ENCODE peak calls at places on chromosomes 16 and 17, in five cellular contexts. B is HCT116, H is H1, M is GM12878, S is K562. T is an unnamed sample.

GRCh38 chr17:81111066-81111465 is 54.2 kb upstream of the PVALEF start:
- DNase-seq in H (no peak), S (no peak), M (no peak), B (no peak), T (no peak)

GRCh38 chr16:70703041-70703834 is 17.4 kb upstream of the MTSS2 start:
- DNase-seq in M (no peak), B (no peak), S (peak), H (no peak), T (peak)

GRCh38 chr17:17235212-17236174 is 1.5 kb downstream of the FLCN start:
- DNase-seq in B (no peak), S (no peak), M (no peak), H (no peak), T (peak)

GRCh38 chr16:56547949-56548567 is 16.8 kb upstream of the MT4 start:
- DNase-seq in H (no peak), M (no peak), S (no peak), B (no peak), T (no peak)

GRCh38 chr16:56603589-56603988 is 4.8 kb upstream of the MT2A start:
- DNase-seq in M (no peak), H (no peak), B (peak), S (no peak), T (peak)

GRCh38 chr16:11743308-11744074 is 834 bp upstream of the TXNDC11 start:
- DNase-seq in H (no peak), B (peak), M (no peak), S (no peak), T (peak)

GRCh38 chr17:3961564-3962047 is 2.6 kb downstream of the ATP2A3 start:
- DNase-seq in H (no peak), B (no peak), M (peak), S (no peak), T (no peak)

GRCh38 chr17:199806-200603 is 18.6 kb upstream of the DOC2B start:
- DNase-seq in H (peak), B (no peak), M (no peak), S (no peak), T (no peak)

GRCh38 chr17:21370430-21370829 is 5.7 kb upstream of the KCNJ12 start:
- DNase-seq in M (no peak), S (no peak), H (no peak), B (no peak), T (no peak)

GRCh38 chr16:80300876-80301275 is 239.9 kb upstream of the DYNLRB2 start:
- DNase-seq in H (no peak), B (no peak), S (no peak), M (no peak), T (peak)

GRCh38 chr16:6249863-6250262 is 1082.8 kb upstream of the RBFOX1 start:
- DNase-seq in M (no peak), B (no peak), S (no peak), H (no peak), T (no peak)

GRCh38 chr17:27428781-27429505 is 27.3 kb upstream of the KSR1 start:
- DNase-seq in S (no peak), M (no peak), B (no peak), H (no peak), T (no peak)

GRCh38 chr17:59074494-59074893 is 32.2 kb downstream of the TRIM37 start:
- DNase-seq in S (no peak), B (no peak), H (no peak), M (no peak), T (no peak)

GRCh38 chr17:4796550-4796915 is 569 bp downstream of the PSMB6 start:
- DNase-seq in M (no peak), B (no peak), S (peak), H (peak), T (peak)

GRCh38 chr16:20899503-20900298 is 457 bp downstream of the DCUN1D3 start:
- DNase-seq in S (no peak), M (no peak), H (peak), B (no peak), T (peak)

GRCh38 chr17:3879591-3880417 is 13.0 kb downstream of the CAMKK1 start:
- DNase-seq in B (no peak), M (no peak), S (no peak), H (no peak), T (no peak)

GRCh38 chr16:18829221-18829620 is 27.9 kb upstream of the ARL6IP1 start:
- DNase-seq in S (no peak), H (no peak), M (no peak), B (no peak), T (no peak)

GRCh38 chr16:13435873-13436474 is 484.0 kb upstream of the ERCC4 start:
- DNase-seq in S (no peak), H (peak), B (no peak), M (no peak), T (no peak)

GRCh38 chr17:7686221-7687071 is 844 bp downstream of the TP53 start:
- DNase-seq in S (peak), H (peak), B (peak), M (peak), T (peak)

GRCh38 chr16:28935924-28936783 is 4.4 kb downstream of the CD19 start:
- DNase-seq in H (peak), S (peak), B (peak), M (no peak), T (peak)

GRCh38 chr17:80501739-80502577 is 25.6 kb upstream of the NPTX1 start:
- DNase-seq in B (no peak), M (no peak), H (no peak), S (no peak), T (no peak)

GRCh38 chr16:48284772-48285409 is 37.6 kb upstream of the ABCC11 start:
- DNase-seq in S (no peak), B (no peak), H (no peak), M (peak), T (no peak)

GRCh38 chr17:80819422-80820164 is 172.0 kb upstream of the CHMP6 start:
- DNase-seq in S (no peak), H (no peak), M (no peak), B (no peak), T (peak)

GRCh38 chr17:28746611-28747045 is 2.8 kb downstream of the TRAF4 start:
- DNase-seq in S (peak), M (no peak), B (no peak), H (peak), T (no peak)

GRCh38 chr17:10073905-10074304 is 124.5 kb downstream of the GAS7 start:
- DNase-seq in M (no peak), B (no peak), H (no peak), S (no peak), T (no peak)

GRCh38 chr17:34571428-34572130 is 7.8 kb upstream of the TMEM132E start:
- DNase-seq in M (no peak), H (no peak), S (no peak), B (no peak), T (no peak)

GRCh38 chr17:56613131-56613530 is 19.6 kb downstream of the NOG start:
- DNase-seq in S (no peak), M (no peak), B (no peak), H (no peak), T (no peak)

GRCh38 chr17:48121921-48122650 is 14.5 kb downstream of the SNX11 start:
- DNase-seq in S (no peak), B (no peak), M (no peak), H (no peak), T (no peak)
- TF ChIP-seq POLR2AphosphoS5 in S (no peak), B (no peak), M (peak), H (no peak), T (no peak)

GRCh38 chr16:87407511-87408112 is 15.5 kb downstream of the MAP1LC3B start:
- DNase-seq in M (peak), B (peak), H (no peak), S (no peak), T (no peak)
- TF ChIP-seq ZNF274 in M (no peak), B (no peak), H (no peak), S (no peak), T (no peak)

DNA sequence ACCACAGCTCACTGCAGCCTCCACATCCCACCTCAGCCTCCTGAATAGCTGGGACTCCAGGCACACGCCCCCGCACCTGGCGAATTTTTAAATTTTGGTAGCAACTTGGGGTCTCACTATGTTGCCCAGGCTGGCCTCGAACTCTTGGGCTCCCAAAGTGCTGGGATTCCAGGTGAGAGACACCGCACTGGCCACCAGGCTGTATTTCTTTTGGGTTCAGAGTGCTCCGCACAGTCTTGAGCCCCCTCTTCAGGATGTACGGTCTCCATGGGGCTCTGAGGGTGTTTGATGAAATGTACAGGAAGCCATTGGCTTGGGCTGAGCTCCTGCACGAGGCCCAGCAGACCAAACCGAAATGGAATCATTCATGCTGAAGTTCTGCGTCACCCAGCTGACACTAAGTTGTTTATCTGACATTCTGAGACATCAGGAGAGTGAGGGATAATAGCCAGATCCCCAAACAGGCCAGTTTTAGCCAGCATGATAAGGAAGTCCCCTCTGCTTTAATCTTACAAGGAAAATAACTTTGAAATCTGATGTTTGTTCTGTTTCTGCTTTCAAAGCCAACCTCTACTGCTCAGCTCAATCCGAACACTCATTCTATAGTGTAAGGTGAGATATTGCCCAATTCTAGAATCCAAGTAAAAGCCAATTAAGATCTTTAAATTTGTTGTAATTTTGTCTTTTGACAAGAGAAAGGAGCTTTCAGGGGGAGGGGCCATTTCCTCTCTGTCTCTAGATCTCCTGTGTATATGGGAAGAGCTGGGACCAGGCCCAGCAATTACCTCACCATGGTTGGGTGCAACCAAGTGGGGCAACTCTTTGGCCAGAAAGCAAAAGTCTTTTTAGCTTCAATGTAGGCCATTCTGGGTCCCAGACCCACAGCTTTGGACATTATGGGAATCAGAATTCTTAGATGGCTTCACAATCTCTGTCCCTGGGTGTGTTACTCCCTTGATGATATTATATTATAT is 23.7 kb downstream of the GPR142 start:
- DNase-seq in H (no peak), B (no peak), M (no peak), S (no peak), T (no peak)
- TF ChIP-seq POLR2AphosphoS5 in H (no peak), B (no peak), M (no peak), S (no peak), T (no peak)

GRCh38 chr16:1019934-1020305 is 38.4 kb downstream of the SOX8 start:
- DNase-seq in B (no peak), H (no peak), M (no peak), S (no peak), T (no peak)
- TF ChIP-seq ZNF274 in B (no peak), H (no peak), M (no peak), S (no peak), T (no peak)

GRCh38 chr16:15418206-15418605 is 16.2 kb upstream of the BMERB1 start:
- DNase-seq in H (no peak), M (no peak), B (no peak), S (no peak), T (no peak)

GRCh38 chr16:15415411-15416070 is 18.8 kb upstream of the BMERB1 start:
- DNase-seq in H (no peak), M (no peak), S (no peak), B (no peak), T (no peak)
- TF ChIP-seq POLR2AphosphoS5 in H (no peak), M (no peak), S (no peak), B (no peak), T (no peak)

GRCh38 chr17:66431910-66432309 is 129.5 kb downstream of the PRKCA start:
- DNase-seq in S (no peak), B (no peak), H (no peak), M (no peak), T (no peak)

GRCh38 chr17:66432996-66433556 is 130.7 kb downstream of the PRKCA start:
- DNase-seq in M (no peak), S (no peak), H (no peak), B (no peak), T (no peak)

GRCh38 chr17:66435182-66435581 is 132.8 kb downstream of the PRKCA start:
- DNase-seq in M (no peak), H (no peak), B (no peak), S (no peak), T (no peak)

GRCh38 chr17:66431080-66431795 is 128.8 kb downstream of the PRKCA start:
- DNase-seq in H (no peak), S (no peak), B (no peak), M (no peak), T (no peak)

DNA sequence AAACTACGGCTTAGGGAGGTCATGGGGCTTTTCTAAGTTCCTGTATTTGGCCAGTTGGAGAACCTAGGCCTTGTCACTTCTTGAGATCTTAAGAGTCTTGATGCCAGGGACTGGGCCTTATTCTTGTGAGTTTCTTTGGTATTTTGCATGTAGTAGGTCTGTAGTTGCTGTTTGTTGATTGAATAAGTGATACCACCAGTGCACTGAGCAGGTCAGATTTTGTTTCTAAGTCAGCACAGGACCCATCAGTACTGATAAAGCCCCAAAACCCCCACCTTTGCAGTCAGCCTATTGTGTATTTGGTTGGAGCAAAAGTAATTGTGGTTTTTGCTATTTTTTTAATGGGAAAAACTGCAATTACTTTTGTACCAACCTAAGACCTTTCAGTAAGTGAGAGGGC is 130.1 kb downstream of the PRKCA start:
- DNase-seq in B (no peak), M (no peak), S (no peak), H (no peak), T (no peak)
- TF ChIP-seq ZNF274 in B (no peak), M (no peak), S (no peak), H (no peak), T (no peak)

T was measured in HepG2.